ENCODE peak calls at places on chromosomes 7 and 10, in four cellular contexts. X is central memory CD8-positive, alpha-beta T cell; V is Right ventricle myocardium superior; F is activated T-helper 17 cell treated with anti-CD3 and anti-CD28 coated beads, Interleukin-2, amount 50 U/mL, for 72 hours. P is an unnamed sample.

GRCh38 chr7:44655341-44655740 is 48.9 kb downstream of the OGDH start:
- ATAC-seq in X (no peak), V (no peak), F (no peak), P (no peak)

GRCh38 chr7:102321351-102322201 is 34.7 kb downstream of the SPDYE6 start:
- ATAC-seq in X (peak), V (peak), F (peak), P (no peak)

GRCh38 chr7:130874071-130874915 is 140.3 kb upstream of the KLF14 start:
- ATAC-seq in X (no peak), V (peak), F (peak), P (no peak)

GRCh38 chr10:91800192-91800591 is 2.0 kb downstream of the TNKS2 start:
- ATAC-seq in X (no peak), V (no peak), F (no peak), P (no peak)

GRCh38 chr7:1439373-1440363 is 19.6 kb downstream of the MICALL2 start:
- ATAC-seq in X (no peak), V (no peak), F (no peak), P (no peak)

GRCh38 chr7:73715648-73716317 is 3.7 kb downstream of the STX1A start:
- ATAC-seq in X (no peak), V (no peak), F (peak), P (peak)

GRCh38 chr10:70858759-70859158 is 29.6 kb downstream of the PCBD1 start:
- ATAC-seq in X (no peak), V (peak), F (no peak), P (no peak)

GRCh38 chr10:99621454-99622246 is 1.4 kb upstream of the SLC25A28 start:
- ATAC-seq in X (no peak), V (peak), F (no peak), P (peak)

GRCh38 chr7:48101880-48102448 is 12.9 kb downstream of the UPP1 start:
- ATAC-seq in X (no peak), V (no peak), F (no peak), P (no peak)

GRCh38 chr10:15035385-15036301 is 8.1 kb upstream of the OLAH start:
- ATAC-seq in X (no peak), V (peak), F (no peak), P (peak)

GRCh38 chr10:62108768-62109430 is 159.7 kb downstream of the RTKN2 start:
- ATAC-seq in X (no peak), V (no peak), F (no peak), P (no peak)

GRCh38 chr7:55212838-55213237 is 152.3 kb upstream of the LANCL2 start:
- ATAC-seq in X (no peak), V (no peak), F (no peak), P (peak)

GRCh38 chr10:47261121-47261520 is 38.9 kb upstream of the GDF10 start:
- ATAC-seq in X (peak), V (no peak), F (peak), P (no peak)

GRCh38 chr10:8230887-8231286 is 176.4 kb downstream of the GATA3 start:
- ATAC-seq in X (peak), V (no peak), F (no peak), P (no peak)

GRCh38 chr10:87054373-87055295 is 34.5 kb downstream of the FAM25A start:
- ATAC-seq in X (no peak), V (peak), F (peak), P (peak)

P was measured in gastroesophageal sphincter.